ENCODE peak calls at places on chromosomes 7 and 10, in seven cellular contexts. R is NCI-H1092; H is heart left ventricle; V is activated effector memory CD4-positive, alpha-beta T cell treated with anti-CD3 and anti-CD28 coated beads, Interleukin-2, amount 50 U/mL, for 16 hours; P is AG10803; F is MM.1S; J is CD8-positive, alpha-beta T cell. L is an unnamed sample.

GRCh38 chr10:114541081-114541833 is 116.8 kb downstream of the ABLIM1 start:
- DNase-seq in F (no peak), J (peak), H (peak), V (peak), P (peak), R (no peak), L (peak)

GRCh38 chr7:110988890-110989501 is 101.9 kb upstream of the LRRN3 start:
- DNase-seq in J (no peak), F (no peak), V (no peak), P (no peak), H (no peak), R (no peak), L (peak)

GRCh38 chr10:44822993-44823392 is 88.1 kb upstream of the TMEM72 start:
- DNase-seq in H (no peak), P (no peak), V (no peak), J (no peak), F (no peak), R (no peak), L (no peak)

GRCh38 chr7:104550362-104550761 is 222.0 kb downstream of the LHFPL3 start:
- DNase-seq in P (peak), F (no peak), J (no peak), R (no peak), H (no peak), V (no peak), L (no peak)

GRCh38 chr7:98105942-98106544 is 619 bp upstream of the LMTK2 start:
- DNase-seq in R (no peak), V (peak), H (no peak), P (no peak), J (no peak), F (no peak), L (no peak)

GRCh38 chr10:31319602-31320178 is 674 bp downstream of the ZEB1 start:
- DNase-seq in R (no peak), F (no peak), J (no peak), V (no peak), H (no peak), P (no peak), L (no peak)

GRCh38 chr7:6256709-6257535 is 15.5 kb downstream of the CYTH3 start:
- DNase-seq in V (no peak), R (no peak), F (peak), J (peak), P (peak), H (peak), L (peak)

GRCh38 chr7:115914951-115915350 is 115.6 kb downstream of the TFEC start:
- DNase-seq in J (no peak), R (no peak), V (no peak), F (no peak), P (no peak), H (no peak), L (no peak)

GRCh38 chr10:22433875-22434274 is 88.6 kb downstream of the SPAG6 start:
- DNase-seq in R (no peak), H (no peak), J (no peak), P (peak), V (no peak), F (no peak), L (no peak)

GRCh38 chr7:78197447-78197846 is 398.9 kb downstream of the PHTF2 start:
- DNase-seq in V (no peak), H (no peak), P (peak), R (no peak), F (no peak), J (no peak), L (no peak)

GRCh38 chr7:142153400-142153799 is 41.9 kb downstream of the MGAM2 start:
- DNase-seq in V (no peak), F (peak), P (no peak), J (no peak), R (peak), H (no peak), L (no peak)

GRCh38 chr7:120735791-120736190 is 122.2 kb downstream of the TSPAN12 start:
- DNase-seq in F (no peak), J (no peak), R (no peak), H (no peak), V (no peak), P (no peak), L (no peak)

GRCh38 chr7:139731802-139732470 is 45.9 kb downstream of the HIPK2 start:
- DNase-seq in V (no peak), F (no peak), J (no peak), R (no peak), H (peak), P (peak), L (peak)

GRCh38 chr10:90111671-90112070 is 410.3 kb downstream of the KIF20B start:
- DNase-seq in J (no peak), V (no peak), P (no peak), R (no peak), H (no peak), F (no peak), L (no peak)

GRCh38 chr10:6044060-6044459 is 18.1 kb downstream of the IL2RA start:
- DNase-seq in H (no peak), J (no peak), F (no peak), R (no peak), P (no peak), V (peak), L (no peak)

GRCh38 chr7:51352174-51353145 is 35.9 kb upstream of the COBL start:
- DNase-seq in R (no peak), P (no peak), V (no peak), F (no peak), J (no peak), H (no peak), L (no peak)

GRCh38 chr7:141462958-141463357 is 88.3 kb upstream of the AGK start:
- DNase-seq in J (no peak), V (no peak), F (no peak), R (no peak), H (peak), P (no peak), L (peak)

GRCh38 chr7:139451638-139452037 is 31.8 kb downstream of the KLRG2 start:
- DNase-seq in F (no peak), R (no peak), P (no peak), V (no peak), H (no peak), J (no peak), L (no peak)

GRCh38 chr10:122288917-122289316 is 17.8 kb downstream of the BTBD16 start:
- DNase-seq in P (no peak), R (no peak), H (no peak), J (no peak), V (no peak), F (no peak), L (no peak)

GRCh38 chr7:128240696-128241386 is at the start of gene LEP:
- DNase-seq in V (no peak), R (no peak), F (no peak), H (no peak), J (no peak), P (no peak), L (peak)

GRCh38 chr10:54477738-54478137 is 323.3 kb downstream of the PCDH15 start:
- DNase-seq in H (no peak), P (no peak), J (no peak), V (no peak), R (no peak), F (no peak), L (no peak)

GRCh38 chr10:46028584-46029570 is 1.5 kb downstream of the NCOA4 start:
- DNase-seq in P (peak), R (no peak), J (peak), F (peak), V (no peak), H (no peak), L (no peak)

GRCh38 chr10:91541481-91541880 is 91.4 kb downstream of the PPP1R3C start:
- DNase-seq in F (no peak), H (no peak), J (no peak), V (no peak), R (no peak), P (peak), L (no peak)

GRCh38 chr10:127464561-127464960 is 84.5 kb upstream of the NPS start:
- DNase-seq in R (no peak), P (no peak), J (no peak), V (no peak), H (no peak), F (no peak), L (no peak)